ENCODE peak calls at places on chromosomes 5 and 9, in nine cellular contexts. D, T, J, M, C, V, F, G and N are unnamed samples.

GRCh38 chr5:150217874-150218692 is 28.2 kb downstream of the SLC6A7 start:
- DNase-seq in D (peak), T (peak), J (peak), M (peak), C (peak), V (no peak), F (peak), G (peak), N (peak)

GRCh38 chr5:3341446-3342240 is 254.0 kb upstream of the IRX1 start:
- DNase-seq in D (no peak), T (no peak), J (no peak), M (no peak), C (no peak), V (no peak), F (no peak), G (no peak), N (no peak)

GRCh38 chr9:95373069-95373681 is 55.7 kb upstream of the FANCC start:
- DNase-seq in D (no peak), T (no peak), J (no peak), M (no peak), C (no peak), V (peak), F (no peak), G (no peak), N (no peak)

GRCh38 chr5:174083041-174083827 is 37.7 kb downstream of the NSG2 start:
- DNase-seq in D (no peak), T (no peak), J (no peak), M (no peak), C (no peak), V (no peak), F (no peak), G (no peak), N (no peak)

GRCh38 chr5:58261605-58262004 is 198.3 kb downstream of the PLK2 start:
- DNase-seq in D (no peak), T (peak), J (no peak), M (no peak), C (no peak), V (no peak), F (no peak), G (no peak), N (peak)

GRCh38 chr9:114250235-114250568 is 72.7 kb upstream of the ORM1 start:
- DNase-seq in D (no peak), T (peak), J (no peak), M (peak), C (no peak), V (no peak), F (no peak), G (peak), N (peak)

GRCh38 chr9:33202018-33202417 is 34.9 kb upstream of the B4GALT1 start:
- DNase-seq in D (no peak), T (no peak), J (no peak), M (no peak), C (peak), V (no peak), F (no peak), G (no peak), N (no peak)

GRCh38 chr5:11182441-11183080 is 421.5 kb upstream of the DAP start:
- DNase-seq in D (peak), T (peak), J (peak), M (peak), C (peak), V (no peak), F (peak), G (peak), N (peak)

GRCh38 chr5:154444559-154445421 is 1.0 kb upstream of the SAP30L start:
- DNase-seq in D (peak), T (no peak), J (peak), M (no peak), C (peak), V (peak), F (peak), G (peak), N (peak)

GRCh38 chr9:137774775-137775386 is 102.7 kb upstream of the CACNA1B start:
- DNase-seq in D (no peak), T (no peak), J (no peak), M (no peak), C (no peak), V (no peak), F (no peak), G (no peak), N (no peak)

GRCh38 chr5:33299621-33300208 is 141.1 kb upstream of the TARS1 start:
- DNase-seq in D (peak), T (peak), J (no peak), M (no peak), C (peak), V (no peak), F (no peak), G (peak), N (peak)

GRCh38 chr9:72948906-72949582 is 3.8 kb downstream of the ALDH1A1 start:
- DNase-seq in D (no peak), T (no peak), J (no peak), M (no peak), C (no peak), V (no peak), F (no peak), G (no peak), N (no peak)

GRCh38 chr5:66864240-66864884 is 268.2 kb downstream of the MAST4 start:
- DNase-seq in D (no peak), T (peak), J (peak), M (no peak), C (peak), V (no peak), F (peak), G (peak), N (peak)

GRCh38 chr5:108917596-108917995 is 169.9 kb downstream of the FER start:
- DNase-seq in D (no peak), T (no peak), J (no peak), M (no peak), C (no peak), V (no peak), F (no peak), G (no peak), N (no peak)

GRCh38 chr9:136141716-136142415 is 23.2 kb upstream of the TMEM250 start:
- DNase-seq in D (no peak), T (no peak), J (no peak), M (no peak), C (no peak), V (no peak), F (peak), G (no peak), N (no peak)

GRCh38 chr5:149492781-149493180 is 58.5 kb downstream of the CSNK1A1 start:
- DNase-seq in D (no peak), T (no peak), J (no peak), M (no peak), C (no peak), V (no peak), F (no peak), G (no peak), N (no peak)

GRCh38 chr9:13993482-13994267 is 320.3 kb downstream of the NFIB start:
- DNase-seq in D (no peak), T (peak), J (no peak), M (no peak), C (no peak), V (no peak), F (peak), G (no peak), N (no peak)

GRCh38 chr9:97809666-97810344 is 43.2 kb upstream of the FOXE1 start:
- DNase-seq in D (no peak), T (no peak), J (no peak), M (no peak), C (no peak), V (no peak), F (peak), G (no peak), N (no peak)

GRCh38 chr5:146878471-146879172 is at the start of gene PPP2R2B:
- DNase-seq in D (peak), T (no peak), J (peak), M (no peak), C (no peak), V (no peak), F (peak), G (peak), N (peak)

GRCh38 chr9:124110307-124110915 is 98.8 kb downstream of the LHX2 start:
- DNase-seq in D (peak), T (peak), J (peak), M (no peak), C (peak), V (no peak), F (peak), G (peak), N (peak)

GRCh38 chr5:143258559-143259253 is 144.8 kb downstream of the NR3C1 start:
- DNase-seq in D (no peak), T (peak), J (no peak), M (peak), C (no peak), V (no peak), F (no peak), G (no peak), N (no peak)

GRCh38 chr5:137506296-137506695 is 7.2 kb upstream of the SPOCK1 start:
- DNase-seq in D (no peak), T (no peak), J (no peak), M (no peak), C (no peak), V (no peak), F (no peak), G (no peak), N (no peak)

GRCh38 chr5:161372682-161373344 is 173.7 kb downstream of the GABRB2 start:
- DNase-seq in D (peak), T (no peak), J (no peak), M (no peak), C (peak), V (no peak), F (no peak), G (no peak), N (no peak)

GRCh38 chr5:20949636-20950035 is 961.6 kb upstream of the CDH18 start:
- DNase-seq in D (peak), T (no peak), J (no peak), M (no peak), C (no peak), V (no peak), F (no peak), G (no peak), N (no peak)

GRCh38 chr5:169599451-169599850 is 15.9 kb downstream of the SPDL1 start:
- DNase-seq in D (peak), T (no peak), J (no peak), M (no peak), C (no peak), V (no peak), F (peak), G (no peak), N (no peak)

GRCh38 chr5:41794478-41794877 is 75.7 kb downstream of the OXCT1 start:
- DNase-seq in D (peak), T (peak), J (no peak), M (peak), C (no peak), V (no peak), F (no peak), G (no peak), N (peak)

DNA sequence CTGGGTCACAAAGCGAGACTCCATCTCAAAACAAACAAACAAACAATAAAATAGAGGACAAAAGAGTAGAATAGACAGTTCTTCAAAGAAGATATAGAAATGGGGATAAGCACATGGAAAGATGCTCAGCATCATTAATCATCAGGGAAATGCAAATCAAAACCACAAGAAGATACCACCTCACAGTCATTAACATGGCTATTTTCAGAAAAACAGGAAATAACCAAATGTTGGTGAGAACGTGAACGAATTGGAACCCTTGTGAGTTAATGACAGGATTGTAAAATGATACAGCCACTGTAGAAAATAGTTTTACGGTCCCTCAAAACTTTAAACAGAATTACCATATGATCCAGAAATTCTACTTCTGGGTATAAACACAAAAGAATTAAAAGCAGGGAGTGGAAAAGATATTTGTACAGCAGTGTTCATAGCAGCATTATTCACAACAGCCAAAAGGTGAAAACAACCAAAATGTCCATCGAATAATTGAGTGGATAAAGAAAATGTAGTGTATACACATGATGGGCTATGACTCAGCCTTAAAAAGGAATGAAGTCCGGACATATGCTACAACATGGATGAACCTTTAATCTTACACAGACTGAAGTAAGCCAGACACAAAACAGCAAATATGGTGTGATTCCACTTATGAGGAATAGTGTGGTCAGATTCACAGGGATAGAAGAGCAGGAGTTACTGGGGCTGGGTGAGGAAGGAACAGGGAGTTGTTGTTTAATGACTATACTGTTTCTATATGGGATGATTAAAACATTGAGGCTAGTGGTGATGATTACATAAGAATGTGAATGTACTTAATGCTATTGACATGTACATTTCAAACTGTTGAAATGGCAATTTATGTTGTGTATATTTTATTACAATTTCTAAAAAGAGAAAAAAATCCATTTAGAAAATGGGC is 19.7 kb downstream of the OR2V2 start:
- DNase-seq in D (no peak), T (peak), J (no peak), M (no peak), C (peak), V (no peak), F (no peak), G (no peak), N (peak)
- H3K4me3 ChIP-seq in D (no peak), T (no peak), J (no peak), M (no peak), C (no peak), V (no peak), F (no peak), G (no peak), N (no peak)

GRCh38 chr9:109097156-109097555 is 22.6 kb downstream of the TMEM245 start:
- DNase-seq in D (no peak), T (no peak), J (no peak), M (no peak), C (no peak), V (no peak), F (no peak), G (no peak), N (no peak)

GRCh38 chr9:109098960-109099308 is 20.8 kb downstream of the TMEM245 start:
- DNase-seq in D (peak), T (peak), J (peak), M (no peak), C (no peak), V (no peak), F (no peak), G (no peak), N (no peak)

GRCh38 chr9:109100543-109101201 is 19.1 kb downstream of the TMEM245 start:
- DNase-seq in D (no peak), T (no peak), J (no peak), M (no peak), C (no peak), V (no peak), F (peak), G (no peak), N (no peak)

GRCh38 chr9:109101202-109101595 is 18.5 kb downstream of the TMEM245 start:
- DNase-seq in D (no peak), T (no peak), J (no peak), M (no peak), C (no peak), V (no peak), F (no peak), G (no peak), N (no peak)

GRCh38 chr9:109098221-109098959 is 21.4 kb downstream of the TMEM245 start:
- DNase-seq in D (peak), T (peak), J (peak), M (no peak), C (peak), V (no peak), F (no peak), G (peak), N (peak)
- TF ChIP-seq CTCF in D (peak), T (peak), J (peak), M (peak), C (no peak), V (no peak), F (peak), G (no peak), N (peak)

GRCh38 chr5:78659714-78660113 is 11.1 kb upstream of the LHFPL2 start:
- DNase-seq in D (no peak), T (peak), J (no peak), M (no peak), C (no peak), V (no peak), F (no peak), G (peak), N (no peak)
- H3K4me3 ChIP-seq in D (no peak), T (no peak), J (no peak), M (no peak), C (no peak), V (no peak), F (no peak), G (no peak), N (no peak)

DNA sequence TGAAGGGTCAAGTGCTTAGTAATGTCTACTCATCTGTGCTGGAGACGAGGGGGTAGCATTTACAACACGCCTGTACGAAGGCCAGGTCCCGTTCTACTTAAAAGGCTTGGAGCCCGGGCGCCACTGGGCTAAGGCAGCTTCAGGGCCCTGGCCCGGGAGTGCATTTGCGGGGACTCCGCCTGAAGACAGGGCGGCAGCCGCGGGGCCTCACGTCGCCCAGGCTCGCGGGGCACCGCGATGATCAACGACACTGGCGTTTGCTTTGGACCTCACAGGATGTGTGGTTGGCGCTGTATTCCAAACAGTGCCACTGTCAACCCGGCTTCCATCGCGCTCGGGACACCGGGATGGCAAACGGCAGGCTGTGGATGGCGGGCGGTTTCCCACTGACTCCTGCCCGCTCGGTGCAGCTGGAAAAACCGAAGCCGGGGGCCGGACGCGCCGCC is 1.1 kb upstream of the TENT4A start:
- DNase-seq in D (peak), T (peak), J (peak), M (no peak), C (peak), V (no peak), F (peak), G (peak), N (peak)
- TF ChIP-seq CTCF in D (no peak), T (no peak), J (no peak), M (no peak), C (peak), V (no peak), F (peak), G (no peak), N (no peak)

DNA sequence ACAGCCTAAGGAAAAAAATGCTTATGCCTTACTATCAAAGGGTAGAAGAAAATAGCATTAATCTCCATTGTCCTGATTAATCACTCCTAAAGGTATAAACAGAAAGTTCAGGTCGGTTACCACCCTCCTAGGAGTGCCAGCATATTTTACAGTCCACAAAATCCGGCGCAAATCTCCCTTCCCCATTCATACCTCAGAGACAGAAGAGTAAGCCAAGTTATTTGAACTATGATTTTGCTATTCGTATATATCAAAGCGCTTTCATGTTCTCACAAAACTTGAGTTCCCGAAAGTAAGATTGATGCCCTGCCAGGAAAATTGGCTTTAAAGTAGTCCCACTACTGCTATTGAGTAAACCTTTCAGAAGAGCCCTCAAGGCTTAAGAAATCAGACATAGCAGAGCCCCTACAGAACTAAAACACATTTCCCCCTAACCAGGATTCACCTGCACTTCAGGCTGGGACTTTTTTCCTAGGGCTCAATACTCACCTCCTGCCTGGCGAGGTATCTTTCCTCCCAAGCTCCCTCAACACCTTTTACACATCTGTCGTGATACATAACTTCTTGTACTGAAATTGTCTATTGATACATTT is 21.8 kb upstream of the TRIM36 start:
- DNase-seq in D (no peak), T (no peak), J (no peak), M (no peak), C (no peak), V (no peak), F (no peak), G (no peak), N (no peak)
- H3K4me3 ChIP-seq in D (no peak), T (no peak), J (no peak), M (no peak), C (no peak), V (no peak), F (no peak), G (no peak), N (no peak)